ENCODE peak calls at places on chromosome 2, in six cellular contexts. One of them, this sample, is unnamed.

GRCh38 chr2:176129825-176130152 is 284 bp downstream of the HOXD8 start:
- DNase-seq in H1: no peak
- DNase-seq in SK-N-SH: no peak
- DNase-seq in HepG2: no peak
- DNase-seq in GM12878: no peak
- DNase-seq in K562: peak; percentile 17
- DNase-seq in this sample: no peak

GRCh38 chr2:142682528-142682927 is 194.9 kb upstream of the KYNU start:
- DNase-seq in H1: no peak
- DNase-seq in SK-N-SH: no peak
- DNase-seq in HepG2: peak; percentile 32
- DNase-seq in GM12878: no peak
- DNase-seq in K562: no peak
- DNase-seq in this sample: no peak

GRCh38 chr2:99680946-99681345 is 191.1 kb upstream of the REV1 start:
- DNase-seq in H1: no peak
- DNase-seq in SK-N-SH: no peak
- DNase-seq in HepG2: no peak
- DNase-seq in GM12878: no peak
- DNase-seq in K562: no peak
- DNase-seq in this sample: no peak

GRCh38 chr2:85564144-85564563 is 2.9 kb upstream of the GGCX start:
- DNase-seq in H1: no peak
- DNase-seq in SK-N-SH: no peak
- DNase-seq in HepG2: no peak
- DNase-seq in GM12878: no peak
- DNase-seq in K562: peak; percentile 38
- DNase-seq in this sample: peak; percentile 64

GRCh38 chr2:6835467-6835866 is 30.2 kb downstream of the CMPK2 start:
- DNase-seq in H1: no peak
- DNase-seq in SK-N-SH: no peak
- DNase-seq in HepG2: no peak
- DNase-seq in GM12878: no peak
- DNase-seq in K562: peak; percentile 44
- DNase-seq in this sample: no peak

GRCh38 chr2:54176577-54176976 is 61.2 kb downstream of the ACYP2 start:
- DNase-seq in H1: peak; percentile 10
- DNase-seq in SK-N-SH: peak; percentile 38
- DNase-seq in HepG2: peak; percentile 85
- DNase-seq in GM12878: no peak
- DNase-seq in K562: peak; percentile 18
- DNase-seq in this sample: no peak

GRCh38 chr2:28683100-28683706 is 68.4 kb upstream of the PPP1CB start:
- DNase-seq in H1: no peak
- DNase-seq in SK-N-SH: no peak
- DNase-seq in HepG2: peak; percentile 42
- DNase-seq in GM12878: no peak
- DNase-seq in K562: peak; percentile 92
- DNase-seq in this sample: no peak

GRCh38 chr2:207226243-207226642 is 60.5 kb upstream of the KLF7 start:
- DNase-seq in H1: no peak
- DNase-seq in SK-N-SH: no peak
- DNase-seq in HepG2: no peak
- DNase-seq in GM12878: no peak
- DNase-seq in K562: no peak
- DNase-seq in this sample: no peak

GRCh38 chr2:64283641-64284371 is 139.6 kb upstream of the PELI1 start:
- DNase-seq in H1: no peak
- DNase-seq in SK-N-SH: no peak
- DNase-seq in HepG2: no peak
- DNase-seq in GM12878: peak; percentile 53
- DNase-seq in K562: no peak
- DNase-seq in this sample: no peak

GRCh38 chr2:28437142-28437835 is 44.6 kb downstream of the FOSL2 start:
- DNase-seq in H1: no peak
- DNase-seq in SK-N-SH: peak; percentile 64
- DNase-seq in HepG2: no peak
- DNase-seq in GM12878: no peak
- DNase-seq in K562: no peak
- DNase-seq in this sample: peak; percentile 53

DNA sequence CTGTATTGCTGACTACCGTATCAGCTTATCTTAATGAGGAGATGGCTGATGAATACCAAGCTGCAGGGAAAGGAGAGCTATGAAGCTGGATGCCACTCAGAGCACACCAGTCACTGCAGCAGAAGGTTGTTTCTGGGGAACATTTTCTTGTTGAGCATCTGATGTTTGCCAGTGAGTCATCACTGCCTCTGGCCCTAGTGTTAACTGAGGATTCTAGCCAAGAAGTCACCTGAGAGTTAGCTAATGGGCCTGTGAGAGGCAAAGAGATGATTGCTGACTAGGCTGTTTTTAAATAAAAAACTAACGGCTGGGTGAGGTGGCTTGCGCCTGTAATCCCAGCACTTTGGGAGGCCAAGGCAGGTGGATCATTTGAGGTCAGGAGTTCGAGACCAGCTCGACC is 37.9 kb downstream of the CCDC150 start:
- DNase-seq in H1: no peak
- DNase-seq in SK-N-SH: peak; percentile 25
- DNase-seq in HepG2: no peak
- DNase-seq in GM12878: no peak
- DNase-seq in K562: no peak
- DNase-seq in this sample: no peak
- TF ChIP-seq GABPA in H1: no peak
- TF ChIP-seq GABPA in SK-N-SH: no peak
- TF ChIP-seq GABPA in HepG2: no peak
- TF ChIP-seq GABPA in GM12878: no peak
- TF ChIP-seq GABPA in K562: no peak
- TF ChIP-seq GABPA in this sample: no peak

DNA sequence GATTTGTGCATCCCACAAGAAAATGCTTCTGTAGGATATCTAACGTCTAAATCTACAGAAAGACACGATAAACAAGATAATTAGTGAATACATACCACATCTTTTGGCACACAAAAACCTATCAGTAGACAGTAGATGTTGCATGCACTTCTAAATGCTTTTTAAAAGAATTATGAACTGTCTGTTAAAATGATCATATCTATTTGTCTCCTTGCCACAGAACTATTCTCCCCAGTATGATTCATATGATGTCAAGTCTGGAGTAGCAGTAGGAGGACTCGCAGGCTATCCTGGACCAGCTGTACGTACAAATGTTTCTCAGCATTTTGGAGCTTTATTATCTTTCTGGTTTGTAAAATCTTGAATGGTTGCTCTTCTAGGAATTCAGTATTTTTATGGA is 12.7 kb downstream of the COL3A1 start:
- DNase-seq in H1: no peak
- DNase-seq in SK-N-SH: peak; percentile 22
- DNase-seq in HepG2: no peak
- DNase-seq in GM12878: no peak
- DNase-seq in K562: no peak
- DNase-seq in this sample: no peak
- TF ChIP-seq GABPA in H1: no peak
- TF ChIP-seq GABPA in SK-N-SH: no peak
- TF ChIP-seq GABPA in HepG2: no peak
- TF ChIP-seq GABPA in GM12878: no peak
- TF ChIP-seq GABPA in K562: no peak
- TF ChIP-seq GABPA in this sample: no peak

DNA sequence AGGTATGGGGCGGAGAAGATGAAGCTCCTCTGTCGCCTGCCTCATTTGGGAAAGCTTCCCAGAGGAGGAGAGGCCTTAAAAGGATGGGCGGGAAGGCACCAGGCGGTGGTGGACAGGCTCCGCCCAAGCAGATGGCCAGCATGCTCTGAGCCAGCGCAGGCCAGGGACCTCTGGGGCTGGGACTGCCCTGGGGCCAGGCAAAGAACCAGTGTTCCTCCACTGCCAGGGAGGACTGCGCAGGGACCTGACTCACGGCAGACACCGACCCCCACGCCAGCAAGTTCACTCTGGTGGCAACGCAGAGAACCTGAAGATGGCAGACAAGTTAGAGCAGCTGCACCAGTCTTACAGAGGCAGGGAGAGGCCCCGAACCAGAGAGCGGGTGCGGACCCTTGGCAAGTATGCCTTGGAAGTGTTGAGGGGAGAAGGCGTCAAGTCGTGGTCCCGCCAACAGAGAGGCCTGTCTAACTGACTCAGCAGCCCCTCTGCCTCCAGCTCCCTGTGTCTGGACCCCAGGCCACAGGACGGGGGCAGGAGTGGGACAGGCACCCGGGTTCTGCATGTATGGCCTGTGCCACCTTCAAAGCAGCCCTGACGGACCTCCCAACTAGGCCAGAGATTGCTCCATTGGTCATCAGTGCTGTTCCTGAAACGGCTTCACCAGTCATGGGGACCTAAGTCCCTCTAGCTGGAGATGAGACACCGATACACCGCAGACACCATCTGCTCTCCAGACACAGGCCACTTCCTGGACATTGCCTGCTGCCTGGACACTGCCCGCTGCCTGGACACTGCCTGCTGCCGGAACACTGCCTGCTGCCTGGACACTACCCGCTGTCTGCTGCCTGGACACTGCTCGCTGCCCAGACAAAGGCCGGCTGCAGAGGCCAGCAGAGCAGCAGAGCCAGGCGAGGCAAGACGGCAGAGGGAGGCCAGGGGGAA is 124.7 kb downstream of the HDAC4 start:
- DNase-seq in H1: no peak
- DNase-seq in SK-N-SH: peak; percentile 90
- DNase-seq in HepG2: no peak
- DNase-seq in GM12878: no peak
- DNase-seq in K562: peak; percentile 43
- DNase-seq in this sample: no peak
- TF ChIP-seq GABPA in H1: no peak
- TF ChIP-seq GABPA in SK-N-SH: no peak
- TF ChIP-seq GABPA in HepG2: no peak
- TF ChIP-seq GABPA in GM12878: no peak
- TF ChIP-seq GABPA in K562: no peak
- TF ChIP-seq GABPA in this sample: no peak

DNA sequence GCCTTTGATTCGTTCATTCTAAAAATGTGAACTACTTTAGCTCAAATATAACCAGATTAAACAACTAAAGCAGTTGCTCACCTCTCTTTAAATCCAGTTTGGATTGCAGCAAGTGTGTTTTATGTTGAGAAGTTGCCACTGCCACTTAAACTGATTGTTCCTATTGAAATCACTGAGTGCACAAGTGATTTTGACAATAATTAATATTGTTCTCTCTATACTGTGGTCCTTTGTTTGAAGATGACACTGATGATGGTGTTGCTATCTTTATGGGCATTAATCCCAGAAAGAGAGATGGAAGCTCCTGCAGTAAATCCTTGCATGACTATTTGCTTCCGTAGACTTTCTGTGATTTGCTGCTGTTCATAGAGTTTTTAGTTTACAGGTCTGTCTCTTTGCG is 251.4 kb upstream of the ZEB2 start:
- DNase-seq in H1: no peak
- DNase-seq in SK-N-SH: no peak
- DNase-seq in HepG2: no peak
- DNase-seq in GM12878: no peak
- DNase-seq in K562: no peak
- DNase-seq in this sample: no peak
- TF ChIP-seq GABPA in H1: no peak
- TF ChIP-seq GABPA in SK-N-SH: no peak
- TF ChIP-seq GABPA in HepG2: no peak
- TF ChIP-seq GABPA in GM12878: no peak
- TF ChIP-seq GABPA in K562: no peak
- TF ChIP-seq GABPA in this sample: no peak

DNA sequence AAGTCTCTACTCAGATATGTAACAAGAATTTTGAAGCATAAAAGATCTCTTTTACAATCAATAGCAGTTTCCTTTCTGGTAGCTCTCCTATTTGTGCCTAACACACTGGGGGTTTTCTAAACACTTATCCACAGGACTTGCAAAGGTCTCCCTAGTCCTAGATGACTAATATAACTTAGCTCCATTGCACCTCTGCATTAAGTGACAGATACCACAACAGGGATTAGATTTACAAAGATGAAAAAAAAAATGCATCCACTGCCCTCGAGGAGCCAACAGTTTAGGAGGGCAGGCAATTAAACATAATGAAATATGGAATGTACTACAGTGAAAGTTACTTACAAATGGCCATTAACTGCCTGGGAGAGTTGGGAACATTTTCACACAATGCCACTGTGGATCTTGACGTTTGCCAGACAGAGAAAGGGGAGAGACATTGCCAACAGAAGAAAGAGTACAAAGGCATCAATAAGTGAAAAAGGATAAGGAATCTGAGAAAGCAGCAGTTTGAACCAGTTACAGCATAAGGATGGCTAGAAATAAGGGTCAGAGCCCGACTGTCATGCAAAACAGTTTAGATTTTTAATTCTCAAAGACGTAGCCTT is 14.3 kb downstream of the PPP3R1 start:
- DNase-seq in H1: no peak
- DNase-seq in SK-N-SH: no peak
- DNase-seq in HepG2: no peak
- DNase-seq in GM12878: no peak
- DNase-seq in K562: no peak
- DNase-seq in this sample: no peak
- TF ChIP-seq GABPA in H1: no peak
- TF ChIP-seq GABPA in SK-N-SH: no peak
- TF ChIP-seq GABPA in HepG2: no peak
- TF ChIP-seq GABPA in GM12878: no peak
- TF ChIP-seq GABPA in K562: no peak
- TF ChIP-seq GABPA in this sample: no peak

GRCh38 chr2:160445673-160446072 is 47.9 kb downstream of the RBMS1 start:
- DNase-seq in H1: no peak
- DNase-seq in SK-N-SH: peak; percentile 36
- DNase-seq in HepG2: no peak
- DNase-seq in GM12878: no peak
- DNase-seq in K562: no peak
- DNase-seq in this sample: no peak

GRCh38 chr2:160442603-160443002 is 51.0 kb downstream of the RBMS1 start:
- DNase-seq in H1: no peak
- DNase-seq in SK-N-SH: no peak
- DNase-seq in HepG2: no peak
- DNase-seq in GM12878: no peak
- DNase-seq in K562: no peak
- DNase-seq in this sample: no peak

GRCh38 chr2:160437273-160437672 is 56.3 kb downstream of the RBMS1 start:
- DNase-seq in H1: no peak
- DNase-seq in SK-N-SH: no peak
- DNase-seq in HepG2: no peak
- DNase-seq in GM12878: no peak
- DNase-seq in K562: no peak
- DNase-seq in this sample: no peak

DNA sequence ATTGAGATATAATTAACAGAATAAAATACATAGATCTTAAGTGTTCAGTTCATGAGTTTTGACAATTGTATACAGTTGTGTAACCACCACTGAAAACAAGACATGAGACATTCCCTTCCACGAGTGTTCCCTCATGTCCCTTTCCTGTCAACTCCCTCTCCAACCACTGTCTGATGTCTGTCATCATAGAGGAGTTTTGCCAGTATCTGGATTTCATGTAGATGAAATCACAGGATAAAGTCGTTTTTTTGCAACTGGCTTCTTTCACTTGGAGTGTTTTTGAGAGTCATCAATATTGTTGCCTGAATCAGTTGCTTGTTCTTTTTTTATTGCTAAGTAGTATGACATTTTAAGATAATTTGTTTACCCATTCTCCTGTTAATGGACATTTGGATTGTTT is 52.7 kb downstream of the RBMS1 start:
- DNase-seq in H1: no peak
- DNase-seq in SK-N-SH: peak; percentile 41
- DNase-seq in HepG2: no peak
- DNase-seq in GM12878: no peak
- DNase-seq in K562: no peak
- DNase-seq in this sample: no peak
- TF ChIP-seq GABPA in H1: no peak
- TF ChIP-seq GABPA in SK-N-SH: no peak
- TF ChIP-seq GABPA in HepG2: no peak
- TF ChIP-seq GABPA in GM12878: no peak
- TF ChIP-seq GABPA in K562: no peak
- TF ChIP-seq GABPA in this sample: no peak

GRCh38 chr2:187453078-187453641 is 5.1 kb upstream of the CALCRL start:
- DNase-seq in H1: no peak
- DNase-seq in SK-N-SH: peak; percentile 6
- DNase-seq in HepG2: no peak
- DNase-seq in GM12878: no peak
- DNase-seq in K562: peak; percentile 41
- DNase-seq in this sample: no peak
- TF ChIP-seq GABPA in H1: no peak
- TF ChIP-seq GABPA in SK-N-SH: no peak
- TF ChIP-seq GABPA in HepG2: no peak
- TF ChIP-seq GABPA in GM12878: no peak
- TF ChIP-seq GABPA in K562: no peak
- TF ChIP-seq GABPA in this sample: no peak